ENCODE peak calls at places on chromosomes 4 and X, in nine cellular contexts. One of them, this sample, is unnamed.

GRCh38 chrX:50852524-50852923 is 38.5 kb upstream of the SHROOM4 start:
- DNase-seq in fibroblast of mammary gland: no peak
- DNase-seq in WTC11: no peak
- DNase-seq in NCI-H2029 treated with DMSO at 0.1 percent for 48 hours: no peak
- DNase-seq in GM12891: no peak
- DNase-seq in pancreas: no peak
- DNase-seq in sciatic nerve: no peak
- DNase-seq in activated T-helper 1 cell treated with anti-CD3 and anti-CD28 coated beads, Interleukin-12 subunit alpha, Interleukin-12 subunit beta, Interleukin-2, Interleukin-4 antibody, amounts not matched to agents 30 ng/mL and 10 ng/mL and 1 ng/mL, durations not matched to agents 14 hours and 24 hours and 36 hours: no peak
- DNase-seq in naive thymus-derived CD4-positive, alpha-beta T cell: no peak
- DNase-seq in this sample: no peak

GRCh38 chrX:16586371-16587112 is 63.4 kb upstream of the S100G start:
- DNase-seq in fibroblast of mammary gland: no peak
- DNase-seq in WTC11: no peak
- DNase-seq in NCI-H2029 treated with DMSO at 0.1 percent for 48 hours: no peak
- DNase-seq in GM12891: no peak
- DNase-seq in pancreas: no peak
- DNase-seq in sciatic nerve: no peak
- DNase-seq in activated T-helper 1 cell treated with anti-CD3 and anti-CD28 coated beads, Interleukin-12 subunit alpha, Interleukin-12 subunit beta, Interleukin-2, Interleukin-4 antibody, amounts not matched to agents 30 ng/mL and 10 ng/mL and 1 ng/mL, durations not matched to agents 14 hours and 24 hours and 36 hours: no peak
- DNase-seq in naive thymus-derived CD4-positive, alpha-beta T cell: no peak
- DNase-seq in this sample: no peak

GRCh38 chr4:150033937-150034336 is 44.3 kb upstream of the DCLK2 start:
- DNase-seq in fibroblast of mammary gland: peak
- DNase-seq in WTC11: no peak
- DNase-seq in NCI-H2029 treated with DMSO at 0.1 percent for 48 hours: peak
- DNase-seq in GM12891: no peak
- DNase-seq in pancreas: peak
- DNase-seq in sciatic nerve: no peak
- DNase-seq in activated T-helper 1 cell treated with anti-CD3 and anti-CD28 coated beads, Interleukin-12 subunit alpha, Interleukin-12 subunit beta, Interleukin-2, Interleukin-4 antibody, amounts not matched to agents 30 ng/mL and 10 ng/mL and 1 ng/mL, durations not matched to agents 14 hours and 24 hours and 36 hours: no peak
- DNase-seq in naive thymus-derived CD4-positive, alpha-beta T cell: no peak
- DNase-seq in this sample: no peak

GRCh38 chr4:16508968-16509367 is 282.7 kb upstream of the TAPT1 start:
- DNase-seq in fibroblast of mammary gland: no peak
- DNase-seq in WTC11: no peak
- DNase-seq in NCI-H2029 treated with DMSO at 0.1 percent for 48 hours: no peak
- DNase-seq in GM12891: no peak
- DNase-seq in pancreas: no peak
- DNase-seq in sciatic nerve: no peak
- DNase-seq in activated T-helper 1 cell treated with anti-CD3 and anti-CD28 coated beads, Interleukin-12 subunit alpha, Interleukin-12 subunit beta, Interleukin-2, Interleukin-4 antibody, amounts not matched to agents 30 ng/mL and 10 ng/mL and 1 ng/mL, durations not matched to agents 14 hours and 24 hours and 36 hours: no peak
- DNase-seq in naive thymus-derived CD4-positive, alpha-beta T cell: no peak
- DNase-seq in this sample: no peak

GRCh38 chrX:106306391-106306947 is 138.4 kb downstream of the PWWP3B start:
- DNase-seq in fibroblast of mammary gland: no peak
- DNase-seq in WTC11: no peak
- DNase-seq in NCI-H2029 treated with DMSO at 0.1 percent for 48 hours: no peak
- DNase-seq in GM12891: no peak
- DNase-seq in pancreas: no peak
- DNase-seq in sciatic nerve: no peak
- DNase-seq in activated T-helper 1 cell treated with anti-CD3 and anti-CD28 coated beads, Interleukin-12 subunit alpha, Interleukin-12 subunit beta, Interleukin-2, Interleukin-4 antibody, amounts not matched to agents 30 ng/mL and 10 ng/mL and 1 ng/mL, durations not matched to agents 14 hours and 24 hours and 36 hours: no peak
- DNase-seq in naive thymus-derived CD4-positive, alpha-beta T cell: no peak
- DNase-seq in this sample: no peak

GRCh38 chr4:33453436-33453835 is 2733.3 kb downstream of the PCDH7 start:
- DNase-seq in fibroblast of mammary gland: no peak
- DNase-seq in WTC11: no peak
- DNase-seq in NCI-H2029 treated with DMSO at 0.1 percent for 48 hours: no peak
- DNase-seq in GM12891: no peak
- DNase-seq in pancreas: no peak
- DNase-seq in sciatic nerve: no peak
- DNase-seq in activated T-helper 1 cell treated with anti-CD3 and anti-CD28 coated beads, Interleukin-12 subunit alpha, Interleukin-12 subunit beta, Interleukin-2, Interleukin-4 antibody, amounts not matched to agents 30 ng/mL and 10 ng/mL and 1 ng/mL, durations not matched to agents 14 hours and 24 hours and 36 hours: no peak
- DNase-seq in naive thymus-derived CD4-positive, alpha-beta T cell: no peak
- DNase-seq in this sample: no peak

GRCh38 chr4:83387922-83388676 is 53.5 kb upstream of the HPSE start:
- DNase-seq in fibroblast of mammary gland: peak
- DNase-seq in WTC11: no peak
- DNase-seq in NCI-H2029 treated with DMSO at 0.1 percent for 48 hours: no peak
- DNase-seq in GM12891: no peak
- DNase-seq in pancreas: no peak
- DNase-seq in sciatic nerve: no peak
- DNase-seq in activated T-helper 1 cell treated with anti-CD3 and anti-CD28 coated beads, Interleukin-12 subunit alpha, Interleukin-12 subunit beta, Interleukin-2, Interleukin-4 antibody, amounts not matched to agents 30 ng/mL and 10 ng/mL and 1 ng/mL, durations not matched to agents 14 hours and 24 hours and 36 hours: peak
- DNase-seq in naive thymus-derived CD4-positive, alpha-beta T cell: peak
- DNase-seq in this sample: no peak

GRCh38 chrX:125577479-125577878 is 257.8 kb downstream of the TEX13C start:
- DNase-seq in fibroblast of mammary gland: no peak
- DNase-seq in WTC11: no peak
- DNase-seq in NCI-H2029 treated with DMSO at 0.1 percent for 48 hours: no peak
- DNase-seq in GM12891: no peak
- DNase-seq in pancreas: no peak
- DNase-seq in sciatic nerve: no peak
- DNase-seq in activated T-helper 1 cell treated with anti-CD3 and anti-CD28 coated beads, Interleukin-12 subunit alpha, Interleukin-12 subunit beta, Interleukin-2, Interleukin-4 antibody, amounts not matched to agents 30 ng/mL and 10 ng/mL and 1 ng/mL, durations not matched to agents 14 hours and 24 hours and 36 hours: no peak
- DNase-seq in naive thymus-derived CD4-positive, alpha-beta T cell: no peak
- DNase-seq in this sample: no peak

GRCh38 chrX:11632732-11633131 is 33.0 kb downstream of the ARHGAP6 start:
- DNase-seq in fibroblast of mammary gland: no peak
- DNase-seq in WTC11: no peak
- DNase-seq in NCI-H2029 treated with DMSO at 0.1 percent for 48 hours: no peak
- DNase-seq in GM12891: no peak
- DNase-seq in pancreas: no peak
- DNase-seq in sciatic nerve: no peak
- DNase-seq in activated T-helper 1 cell treated with anti-CD3 and anti-CD28 coated beads, Interleukin-12 subunit alpha, Interleukin-12 subunit beta, Interleukin-2, Interleukin-4 antibody, amounts not matched to agents 30 ng/mL and 10 ng/mL and 1 ng/mL, durations not matched to agents 14 hours and 24 hours and 36 hours: no peak
- DNase-seq in naive thymus-derived CD4-positive, alpha-beta T cell: no peak
- DNase-seq in this sample: no peak

GRCh38 chr4:26779674-26780073 is 81.0 kb upstream of the STIM2 start:
- DNase-seq in fibroblast of mammary gland: peak
- DNase-seq in WTC11: no peak
- DNase-seq in NCI-H2029 treated with DMSO at 0.1 percent for 48 hours: no peak
- DNase-seq in GM12891: no peak
- DNase-seq in pancreas: no peak
- DNase-seq in sciatic nerve: no peak
- DNase-seq in activated T-helper 1 cell treated with anti-CD3 and anti-CD28 coated beads, Interleukin-12 subunit alpha, Interleukin-12 subunit beta, Interleukin-2, Interleukin-4 antibody, amounts not matched to agents 30 ng/mL and 10 ng/mL and 1 ng/mL, durations not matched to agents 14 hours and 24 hours and 36 hours: no peak
- DNase-seq in naive thymus-derived CD4-positive, alpha-beta T cell: no peak
- DNase-seq in this sample: peak

GRCh38 chr4:184647391-184648101 is 1.7 kb downstream of the CASP3 start:
- DNase-seq in fibroblast of mammary gland: peak
- DNase-seq in WTC11: no peak
- DNase-seq in NCI-H2029 treated with DMSO at 0.1 percent for 48 hours: no peak
- DNase-seq in GM12891: no peak
- DNase-seq in pancreas: no peak
- DNase-seq in sciatic nerve: no peak
- DNase-seq in activated T-helper 1 cell treated with anti-CD3 and anti-CD28 coated beads, Interleukin-12 subunit alpha, Interleukin-12 subunit beta, Interleukin-2, Interleukin-4 antibody, amounts not matched to agents 30 ng/mL and 10 ng/mL and 1 ng/mL, durations not matched to agents 14 hours and 24 hours and 36 hours: no peak
- DNase-seq in naive thymus-derived CD4-positive, alpha-beta T cell: no peak
- DNase-seq in this sample: no peak

GRCh38 chr4:94489075-94489474 is 37.3 kb downstream of the PDLIM5 start:
- DNase-seq in fibroblast of mammary gland: no peak
- DNase-seq in WTC11: no peak
- DNase-seq in NCI-H2029 treated with DMSO at 0.1 percent for 48 hours: no peak
- DNase-seq in GM12891: no peak
- DNase-seq in pancreas: no peak
- DNase-seq in sciatic nerve: no peak
- DNase-seq in activated T-helper 1 cell treated with anti-CD3 and anti-CD28 coated beads, Interleukin-12 subunit alpha, Interleukin-12 subunit beta, Interleukin-2, Interleukin-4 antibody, amounts not matched to agents 30 ng/mL and 10 ng/mL and 1 ng/mL, durations not matched to agents 14 hours and 24 hours and 36 hours: no peak
- DNase-seq in naive thymus-derived CD4-positive, alpha-beta T cell: no peak
- DNase-seq in this sample: no peak

GRCh38 chr4:182448281-182449151 is 205.3 kb downstream of the TENM3 start:
- DNase-seq in fibroblast of mammary gland: peak
- DNase-seq in WTC11: peak
- DNase-seq in NCI-H2029 treated with DMSO at 0.1 percent for 48 hours: peak
- DNase-seq in GM12891: peak
- DNase-seq in pancreas: peak
- DNase-seq in sciatic nerve: peak
- DNase-seq in activated T-helper 1 cell treated with anti-CD3 and anti-CD28 coated beads, Interleukin-12 subunit alpha, Interleukin-12 subunit beta, Interleukin-2, Interleukin-4 antibody, amounts not matched to agents 30 ng/mL and 10 ng/mL and 1 ng/mL, durations not matched to agents 14 hours and 24 hours and 36 hours: peak
- DNase-seq in naive thymus-derived CD4-positive, alpha-beta T cell: peak
- DNase-seq in this sample: peak

GRCh38 chr4:6177587-6178197 is 22.7 kb downstream of the JAKMIP1 start:
- DNase-seq in fibroblast of mammary gland: no peak
- DNase-seq in WTC11: peak
- DNase-seq in NCI-H2029 treated with DMSO at 0.1 percent for 48 hours: no peak
- DNase-seq in GM12891: no peak
- DNase-seq in pancreas: no peak
- DNase-seq in sciatic nerve: no peak
- DNase-seq in activated T-helper 1 cell treated with anti-CD3 and anti-CD28 coated beads, Interleukin-12 subunit alpha, Interleukin-12 subunit beta, Interleukin-2, Interleukin-4 antibody, amounts not matched to agents 30 ng/mL and 10 ng/mL and 1 ng/mL, durations not matched to agents 14 hours and 24 hours and 36 hours: peak
- DNase-seq in naive thymus-derived CD4-positive, alpha-beta T cell: no peak
- DNase-seq in this sample: no peak

GRCh38 chr4:187208641-187209040 is 485.0 kb upstream of the FAT1 start:
- DNase-seq in fibroblast of mammary gland: no peak
- DNase-seq in WTC11: no peak
- DNase-seq in NCI-H2029 treated with DMSO at 0.1 percent for 48 hours: no peak
- DNase-seq in GM12891: no peak
- DNase-seq in pancreas: no peak
- DNase-seq in sciatic nerve: no peak
- DNase-seq in activated T-helper 1 cell treated with anti-CD3 and anti-CD28 coated beads, Interleukin-12 subunit alpha, Interleukin-12 subunit beta, Interleukin-2, Interleukin-4 antibody, amounts not matched to agents 30 ng/mL and 10 ng/mL and 1 ng/mL, durations not matched to agents 14 hours and 24 hours and 36 hours: no peak
- DNase-seq in naive thymus-derived CD4-positive, alpha-beta T cell: no peak
- DNase-seq in this sample: no peak

GRCh38 chr4:4831825-4832224 is 27.6 kb upstream of the MSX1 start:
- DNase-seq in fibroblast of mammary gland: no peak
- DNase-seq in WTC11: no peak
- DNase-seq in NCI-H2029 treated with DMSO at 0.1 percent for 48 hours: no peak
- DNase-seq in GM12891: no peak
- DNase-seq in pancreas: no peak
- DNase-seq in sciatic nerve: no peak
- DNase-seq in activated T-helper 1 cell treated with anti-CD3 and anti-CD28 coated beads, Interleukin-12 subunit alpha, Interleukin-12 subunit beta, Interleukin-2, Interleukin-4 antibody, amounts not matched to agents 30 ng/mL and 10 ng/mL and 1 ng/mL, durations not matched to agents 14 hours and 24 hours and 36 hours: no peak
- DNase-seq in naive thymus-derived CD4-positive, alpha-beta T cell: no peak
- DNase-seq in this sample: no peak

GRCh38 chrX:50067435-50068292 is 133.1 kb downstream of the AKAP4 start:
- DNase-seq in fibroblast of mammary gland: peak
- DNase-seq in WTC11: peak
- DNase-seq in NCI-H2029 treated with DMSO at 0.1 percent for 48 hours: peak
- DNase-seq in GM12891: no peak
- DNase-seq in pancreas: peak
- DNase-seq in sciatic nerve: no peak
- DNase-seq in activated T-helper 1 cell treated with anti-CD3 and anti-CD28 coated beads, Interleukin-12 subunit alpha, Interleukin-12 subunit beta, Interleukin-2, Interleukin-4 antibody, amounts not matched to agents 30 ng/mL and 10 ng/mL and 1 ng/mL, durations not matched to agents 14 hours and 24 hours and 36 hours: no peak
- DNase-seq in naive thymus-derived CD4-positive, alpha-beta T cell: no peak
- DNase-seq in this sample: no peak

GRCh38 chrX:115534383-115534782 is 26.6 kb upstream of the PLS3 start:
- DNase-seq in fibroblast of mammary gland: no peak
- DNase-seq in WTC11: no peak
- DNase-seq in NCI-H2029 treated with DMSO at 0.1 percent for 48 hours: no peak
- DNase-seq in GM12891: no peak
- DNase-seq in pancreas: no peak
- DNase-seq in sciatic nerve: no peak
- DNase-seq in activated T-helper 1 cell treated with anti-CD3 and anti-CD28 coated beads, Interleukin-12 subunit alpha, Interleukin-12 subunit beta, Interleukin-2, Interleukin-4 antibody, amounts not matched to agents 30 ng/mL and 10 ng/mL and 1 ng/mL, durations not matched to agents 14 hours and 24 hours and 36 hours: no peak
- DNase-seq in naive thymus-derived CD4-positive, alpha-beta T cell: no peak
- DNase-seq in this sample: no peak

GRCh38 chr4:72319596-72319995 is 249.4 kb downstream of the ADAMTS3 start:
- DNase-seq in fibroblast of mammary gland: peak
- DNase-seq in WTC11: no peak
- DNase-seq in NCI-H2029 treated with DMSO at 0.1 percent for 48 hours: no peak
- DNase-seq in GM12891: no peak
- DNase-seq in pancreas: no peak
- DNase-seq in sciatic nerve: no peak
- DNase-seq in activated T-helper 1 cell treated with anti-CD3 and anti-CD28 coated beads, Interleukin-12 subunit alpha, Interleukin-12 subunit beta, Interleukin-2, Interleukin-4 antibody, amounts not matched to agents 30 ng/mL and 10 ng/mL and 1 ng/mL, durations not matched to agents 14 hours and 24 hours and 36 hours: no peak
- DNase-seq in naive thymus-derived CD4-positive, alpha-beta T cell: no peak
- DNase-seq in this sample: no peak

GRCh38 chr4:1029536-1029935 is 18.1 kb downstream of the FGFRL1 start:
- DNase-seq in fibroblast of mammary gland: no peak
- DNase-seq in WTC11: no peak
- DNase-seq in NCI-H2029 treated with DMSO at 0.1 percent for 48 hours: no peak
- DNase-seq in GM12891: no peak
- DNase-seq in pancreas: no peak
- DNase-seq in sciatic nerve: no peak
- DNase-seq in activated T-helper 1 cell treated with anti-CD3 and anti-CD28 coated beads, Interleukin-12 subunit alpha, Interleukin-12 subunit beta, Interleukin-2, Interleukin-4 antibody, amounts not matched to agents 30 ng/mL and 10 ng/mL and 1 ng/mL, durations not matched to agents 14 hours and 24 hours and 36 hours: no peak
- DNase-seq in naive thymus-derived CD4-positive, alpha-beta T cell: no peak
- DNase-seq in this sample: no peak

GRCh38 chrX:47156611-47157520 is 11.8 kb downstream of the RBM10 start:
- DNase-seq in fibroblast of mammary gland: no peak
- DNase-seq in WTC11: no peak
- DNase-seq in NCI-H2029 treated with DMSO at 0.1 percent for 48 hours: no peak
- DNase-seq in GM12891: no peak
- DNase-seq in pancreas: no peak
- DNase-seq in sciatic nerve: peak
- DNase-seq in activated T-helper 1 cell treated with anti-CD3 and anti-CD28 coated beads, Interleukin-12 subunit alpha, Interleukin-12 subunit beta, Interleukin-2, Interleukin-4 antibody, amounts not matched to agents 30 ng/mL and 10 ng/mL and 1 ng/mL, durations not matched to agents 14 hours and 24 hours and 36 hours: no peak
- DNase-seq in naive thymus-derived CD4-positive, alpha-beta T cell: no peak
- DNase-seq in this sample: no peak

GRCh38 chrX:85309717-85310116 is 65.9 kb downstream of the ZNF711 start:
- DNase-seq in fibroblast of mammary gland: no peak
- DNase-seq in WTC11: peak
- DNase-seq in NCI-H2029 treated with DMSO at 0.1 percent for 48 hours: no peak
- DNase-seq in GM12891: no peak
- DNase-seq in pancreas: no peak
- DNase-seq in sciatic nerve: no peak
- DNase-seq in activated T-helper 1 cell treated with anti-CD3 and anti-CD28 coated beads, Interleukin-12 subunit alpha, Interleukin-12 subunit beta, Interleukin-2, Interleukin-4 antibody, amounts not matched to agents 30 ng/mL and 10 ng/mL and 1 ng/mL, durations not matched to agents 14 hours and 24 hours and 36 hours: no peak
- DNase-seq in naive thymus-derived CD4-positive, alpha-beta T cell: no peak
- DNase-seq in this sample: no peak

GRCh38 chrX:49829016-49829415 is at the start of gene PAGE4:
- DNase-seq in fibroblast of mammary gland: no peak
- DNase-seq in WTC11: peak
- DNase-seq in NCI-H2029 treated with DMSO at 0.1 percent for 48 hours: no peak
- DNase-seq in GM12891: no peak
- DNase-seq in pancreas: no peak
- DNase-seq in sciatic nerve: no peak
- DNase-seq in activated T-helper 1 cell treated with anti-CD3 and anti-CD28 coated beads, Interleukin-12 subunit alpha, Interleukin-12 subunit beta, Interleukin-2, Interleukin-4 antibody, amounts not matched to agents 30 ng/mL and 10 ng/mL and 1 ng/mL, durations not matched to agents 14 hours and 24 hours and 36 hours: no peak
- DNase-seq in naive thymus-derived CD4-positive, alpha-beta T cell: no peak
- DNase-seq in this sample: no peak

GRCh38 chrX:8783100-8784098 is 17.8 kb downstream of the FAM9A start:
- DNase-seq in fibroblast of mammary gland: peak
- DNase-seq in WTC11: peak
- DNase-seq in NCI-H2029 treated with DMSO at 0.1 percent for 48 hours: peak
- DNase-seq in GM12891: peak
- DNase-seq in pancreas: no peak
- DNase-seq in sciatic nerve: no peak
- DNase-seq in activated T-helper 1 cell treated with anti-CD3 and anti-CD28 coated beads, Interleukin-12 subunit alpha, Interleukin-12 subunit beta, Interleukin-2, Interleukin-4 antibody, amounts not matched to agents 30 ng/mL and 10 ng/mL and 1 ng/mL, durations not matched to agents 14 hours and 24 hours and 36 hours: peak
- DNase-seq in naive thymus-derived CD4-positive, alpha-beta T cell: peak
- DNase-seq in this sample: peak

GRCh38 chrX:113124693-113125092 is 284.1 kb upstream of the AMOT start:
- DNase-seq in fibroblast of mammary gland: no peak
- DNase-seq in WTC11: no peak
- DNase-seq in NCI-H2029 treated with DMSO at 0.1 percent for 48 hours: no peak
- DNase-seq in GM12891: no peak
- DNase-seq in pancreas: no peak
- DNase-seq in sciatic nerve: no peak
- DNase-seq in activated T-helper 1 cell treated with anti-CD3 and anti-CD28 coated beads, Interleukin-12 subunit alpha, Interleukin-12 subunit beta, Interleukin-2, Interleukin-4 antibody, amounts not matched to agents 30 ng/mL and 10 ng/mL and 1 ng/mL, durations not matched to agents 14 hours and 24 hours and 36 hours: no peak
- DNase-seq in naive thymus-derived CD4-positive, alpha-beta T cell: no peak
- DNase-seq in this sample: no peak

GRCh38 chr4:123244233-123244632 is 152.4 kb upstream of the SPRY1 start:
- DNase-seq in fibroblast of mammary gland: peak
- DNase-seq in WTC11: no peak
- DNase-seq in NCI-H2029 treated with DMSO at 0.1 percent for 48 hours: no peak
- DNase-seq in GM12891: no peak
- DNase-seq in pancreas: no peak
- DNase-seq in sciatic nerve: no peak
- DNase-seq in activated T-helper 1 cell treated with anti-CD3 and anti-CD28 coated beads, Interleukin-12 subunit alpha, Interleukin-12 subunit beta, Interleukin-2, Interleukin-4 antibody, amounts not matched to agents 30 ng/mL and 10 ng/mL and 1 ng/mL, durations not matched to agents 14 hours and 24 hours and 36 hours: no peak
- DNase-seq in naive thymus-derived CD4-positive, alpha-beta T cell: no peak
- DNase-seq in this sample: peak

GRCh38 chr4:158172558-158173258 is at the start of gene GASK1B:
- DNase-seq in fibroblast of mammary gland: peak
- DNase-seq in WTC11: peak
- DNase-seq in NCI-H2029 treated with DMSO at 0.1 percent for 48 hours: no peak
- DNase-seq in GM12891: no peak
- DNase-seq in pancreas: peak
- DNase-seq in sciatic nerve: peak
- DNase-seq in activated T-helper 1 cell treated with anti-CD3 and anti-CD28 coated beads, Interleukin-12 subunit alpha, Interleukin-12 subunit beta, Interleukin-2, Interleukin-4 antibody, amounts not matched to agents 30 ng/mL and 10 ng/mL and 1 ng/mL, durations not matched to agents 14 hours and 24 hours and 36 hours: no peak
- DNase-seq in naive thymus-derived CD4-positive, alpha-beta T cell: no peak
- DNase-seq in this sample: peak

GRCh38 chr4:167034983-167035382 is 199.3 kb downstream of the SPOCK3 start:
- DNase-seq in fibroblast of mammary gland: no peak
- DNase-seq in WTC11: no peak
- DNase-seq in NCI-H2029 treated with DMSO at 0.1 percent for 48 hours: no peak
- DNase-seq in GM12891: no peak
- DNase-seq in pancreas: no peak
- DNase-seq in sciatic nerve: no peak
- DNase-seq in activated T-helper 1 cell treated with anti-CD3 and anti-CD28 coated beads, Interleukin-12 subunit alpha, Interleukin-12 subunit beta, Interleukin-2, Interleukin-4 antibody, amounts not matched to agents 30 ng/mL and 10 ng/mL and 1 ng/mL, durations not matched to agents 14 hours and 24 hours and 36 hours: no peak
- DNase-seq in naive thymus-derived CD4-positive, alpha-beta T cell: no peak
- DNase-seq in this sample: no peak

GRCh38 chr4:103032575-103032974 is 13.1 kb upstream of the SLC9B1 start:
- DNase-seq in fibroblast of mammary gland: peak
- DNase-seq in WTC11: peak
- DNase-seq in NCI-H2029 treated with DMSO at 0.1 percent for 48 hours: no peak
- DNase-seq in GM12891: no peak
- DNase-seq in pancreas: no peak
- DNase-seq in sciatic nerve: no peak
- DNase-seq in activated T-helper 1 cell treated with anti-CD3 and anti-CD28 coated beads, Interleukin-12 subunit alpha, Interleukin-12 subunit beta, Interleukin-2, Interleukin-4 antibody, amounts not matched to agents 30 ng/mL and 10 ng/mL and 1 ng/mL, durations not matched to agents 14 hours and 24 hours and 36 hours: no peak
- DNase-seq in naive thymus-derived CD4-positive, alpha-beta T cell: no peak
- DNase-seq in this sample: no peak

GRCh38 chr4:145804134-145804533 is 124.2 kb downstream of the C4orf51 start:
- DNase-seq in fibroblast of mammary gland: peak
- DNase-seq in WTC11: no peak
- DNase-seq in NCI-H2029 treated with DMSO at 0.1 percent for 48 hours: no peak
- DNase-seq in GM12891: no peak
- DNase-seq in pancreas: no peak
- DNase-seq in sciatic nerve: no peak
- DNase-seq in activated T-helper 1 cell treated with anti-CD3 and anti-CD28 coated beads, Interleukin-12 subunit alpha, Interleukin-12 subunit beta, Interleukin-2, Interleukin-4 antibody, amounts not matched to agents 30 ng/mL and 10 ng/mL and 1 ng/mL, durations not matched to agents 14 hours and 24 hours and 36 hours: no peak
- DNase-seq in naive thymus-derived CD4-positive, alpha-beta T cell: no peak
- DNase-seq in this sample: no peak

GRCh38 chrX:53356186-53356585 is 66.3 kb downstream of the SMC1A start:
- DNase-seq in fibroblast of mammary gland: peak
- DNase-seq in WTC11: peak
- DNase-seq in NCI-H2029 treated with DMSO at 0.1 percent for 48 hours: no peak
- DNase-seq in GM12891: no peak
- DNase-seq in pancreas: no peak
- DNase-seq in sciatic nerve: no peak
- DNase-seq in activated T-helper 1 cell treated with anti-CD3 and anti-CD28 coated beads, Interleukin-12 subunit alpha, Interleukin-12 subunit beta, Interleukin-2, Interleukin-4 antibody, amounts not matched to agents 30 ng/mL and 10 ng/mL and 1 ng/mL, durations not matched to agents 14 hours and 24 hours and 36 hours: no peak
- DNase-seq in naive thymus-derived CD4-positive, alpha-beta T cell: no peak
- DNase-seq in this sample: no peak